ENCODE peak calls at places on chromosome 21, in eight cellular contexts. G is esophagus squamous epithelium, X is uterus, O is neuronal stem cell, H is RWPE2, Q is NCI-H2107, K is endothelial cell, J is chondrocyte. M is an unnamed sample.

GRCh38 chr21:44089001-44089911 is 17.9 kb upstream of the PWP2 start:
- DNase-seq in X (no peak), Q (no peak), O (no peak), K (no peak), J (peak; percentile 65), G (no peak), H (no peak), M (no peak)

GRCh38 chr21:43024737-43025136 is 50.4 kb downstream of the PKNOX1 start:
- DNase-seq in H (no peak), J (no peak), O (no peak), G (no peak), K (no peak), X (no peak), Q (no peak), M (no peak)

GRCh38 chr21:43733529-43734071 is 14.7 kb downstream of the PDXK start:
- DNase-seq in O (no peak), Q (no peak), X (no peak), H (no peak), G (no peak), K (no peak), J (peak; percentile 90), M (no peak)

GRCh38 chr21:33076600-33077329 is 6.8 kb downstream of the OLIG1 start:
- DNase-seq in G (no peak), Q (no peak), H (no peak), X (no peak), K (no peak), O (no peak), J (no peak), M (no peak)

GRCh38 chr21:39575778-39576177 is 37.0 kb upstream of the B3GALT5 start:
- DNase-seq in H (no peak), J (no peak), Q (no peak), X (no peak), O (no peak), G (no peak), K (no peak), M (no peak)

GRCh38 chr21:42850866-42851391 is 28.4 kb downstream of the WDR4 start:
- DNase-seq in G (no peak), X (no peak), J (no peak), Q (no peak), O (no peak), K (peak; percentile 63), H (peak; percentile 60), M (no peak)

GRCh38 chr21:42417533-42417932 is 13.8 kb downstream of the UBASH3A start:
- DNase-seq in G (no peak), K (no peak), J (no peak), X (no peak), H (no peak), Q (no peak), O (no peak), M (no peak)

GRCh38 chr21:33360281-33360680 is 35.5 kb downstream of the IFNAR1 start:
- DNase-seq in Q (no peak), O (no peak), J (no peak), H (no peak), X (no peak), K (no peak), G (no peak), M (no peak)

GRCh38 chr21:41610042-41610839 is 102.3 kb upstream of the TMPRSS2 start:
- DNase-seq in K (peak; percentile 79), J (no peak), Q (no peak), X (no peak), G (no peak), H (peak; percentile 52), O (no peak), M (no peak)

GRCh38 chr21:33395866-33396265 is 7.3 kb upstream of the IFNGR2 start:
- DNase-seq in K (no peak), G (no peak), X (no peak), J (no peak), H (no peak), O (no peak), Q (no peak), M (no peak)

M was measured in stimulated activated CD8-positive, alpha-beta memory T cell treated with anti-CD3 and anti-CD28 coated beads, Interleukin-7, amount 100 ng/mL, for 4 hours.